ENCODE peak calls at places on chromosome 1, in six cellular contexts. D, Y, L, V, Q and T are unnamed samples.
A peak's percentile ranks its signal among the peaks of the same experiment; 100 is the strongest.

GRCh38 chr1:200072636-200073285 is 45.3 kb downstream of the NR5A2 start:
- DNase-seq in D (no peak), Y (no peak), L (no peak), V (no peak), Q (no peak), T (peak; percentile 8)

GRCh38 chr1:190416239-190416638 is 61.4 kb downstream of the BRINP3 start:
- DNase-seq in D (no peak), Y (peak; percentile 16), L (no peak), V (no peak), Q (no peak), T (no peak)

GRCh38 chr1:52553372-52554266 is 727 bp upstream of the TUT4 start:
- DNase-seq in D (peak; percentile 91), Y (peak; percentile 90), L (peak; percentile 86), V (peak; percentile 89), Q (peak; percentile 84), T (peak; percentile 88)

GRCh38 chr1:16478091-16478490 is 36.0 kb downstream of the RNU1-1 start:
- DNase-seq in D (no peak), Y (no peak), L (no peak), V (no peak), Q (no peak), T (no peak)

GRCh38 chr1:156616463-156616862 is 2.8 kb upstream of the HAPLN2 start:
- DNase-seq in D (no peak), Y (peak; percentile 11), L (peak; percentile 45), V (no peak), Q (no peak), T (peak; percentile 93)

GRCh38 chr1:230855886-230856285 is 12.4 kb downstream of the C1orf198 start:
- DNase-seq in D (no peak), Y (peak; percentile 40), L (peak; percentile 58), V (no peak), Q (no peak), T (no peak)

GRCh38 chr1:184755226-184756065 is 788 bp upstream of the EDEM3 start:
- DNase-seq in D (no peak), Y (no peak), L (no peak), V (no peak), Q (no peak), T (no peak)

GRCh38 chr1:224302947-224303346 is 27.0 kb downstream of the NVL start:
- DNase-seq in D (no peak), Y (no peak), L (peak; percentile 30), V (no peak), Q (no peak), T (no peak)

GRCh38 chr1:10459185-10459584 is 9.4 kb downstream of the CORT start:
- DNase-seq in D (no peak), Y (peak; percentile 73), L (peak; percentile 80), V (no peak), Q (no peak), T (peak; percentile 83)

GRCh38 chr1:61330571-61330970 is 248.2 kb downstream of the NFIA start:
- DNase-seq in D (no peak), Y (no peak), L (no peak), V (no peak), Q (no peak), T (no peak)

GRCh38 chr1:210437781-210438180 is 109.1 kb downstream of the HHAT start:
- DNase-seq in D (no peak), Y (no peak), L (peak; percentile 19), V (no peak), Q (no peak), T (peak; percentile 6)

GRCh38 chr1:70458120-70458519 is 47.1 kb downstream of the CTH start:
- DNase-seq in D (no peak), Y (no peak), L (no peak), V (no peak), Q (no peak), T (no peak)

GRCh38 chr1:89953072-89953626 is 41.8 kb upstream of the ZNF326 start:
- DNase-seq in D (peak; percentile 52), Y (peak; percentile 90), L (peak; percentile 92), V (no peak), Q (peak; percentile 67), T (peak; percentile 67)

GRCh38 chr1:156663178-156663577 is 14.0 kb downstream of the NES start:
- DNase-seq in D (no peak), Y (peak; percentile 71), L (peak; percentile 79), V (no peak), Q (peak; percentile 61), T (peak; percentile 68)

GRCh38 chr1:42817976-42818375 is 779 bp upstream of the SVBP start:
- DNase-seq in D (no peak), Y (no peak), L (no peak), V (no peak), Q (no peak), T (no peak)
- H3K9ac ChIP-seq in D (no peak overlapping the region), Y (no peak overlapping the region), L (no peak overlapping the region), V (no peak overlapping the region), Q (no peak overlapping the region), T (peak overlapping the region; percentile 80)

DNA sequence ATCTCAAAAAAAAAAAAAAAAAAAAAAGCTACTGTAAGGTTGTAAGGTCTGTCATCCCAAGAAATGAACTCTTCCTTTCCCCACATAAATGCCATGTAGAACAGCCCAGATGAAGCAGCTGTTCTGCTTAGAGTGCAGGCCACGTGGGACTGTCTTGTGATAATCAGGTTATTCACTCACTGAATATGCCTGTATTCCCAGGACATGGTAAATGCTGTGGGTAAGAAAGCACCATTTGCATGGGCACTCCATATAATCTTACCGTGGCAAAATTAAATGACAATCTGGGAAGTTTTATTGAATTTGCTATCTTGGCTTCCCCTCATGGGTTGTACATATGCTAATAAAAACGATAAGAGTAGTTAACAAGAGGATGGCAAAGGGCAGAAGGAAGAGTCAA is 13.8 kb downstream of the RGS5 start:
- DNase-seq in D (no peak), Y (no peak), L (no peak), V (no peak), Q (no peak), T (no peak)
- H2BK15ac ChIP-seq in D (no peak overlapping the region), Y (no peak overlapping the region), L (no peak overlapping the region), V (no peak overlapping the region), Q (no peak overlapping the region), T (no peak overlapping the region)

DNA sequence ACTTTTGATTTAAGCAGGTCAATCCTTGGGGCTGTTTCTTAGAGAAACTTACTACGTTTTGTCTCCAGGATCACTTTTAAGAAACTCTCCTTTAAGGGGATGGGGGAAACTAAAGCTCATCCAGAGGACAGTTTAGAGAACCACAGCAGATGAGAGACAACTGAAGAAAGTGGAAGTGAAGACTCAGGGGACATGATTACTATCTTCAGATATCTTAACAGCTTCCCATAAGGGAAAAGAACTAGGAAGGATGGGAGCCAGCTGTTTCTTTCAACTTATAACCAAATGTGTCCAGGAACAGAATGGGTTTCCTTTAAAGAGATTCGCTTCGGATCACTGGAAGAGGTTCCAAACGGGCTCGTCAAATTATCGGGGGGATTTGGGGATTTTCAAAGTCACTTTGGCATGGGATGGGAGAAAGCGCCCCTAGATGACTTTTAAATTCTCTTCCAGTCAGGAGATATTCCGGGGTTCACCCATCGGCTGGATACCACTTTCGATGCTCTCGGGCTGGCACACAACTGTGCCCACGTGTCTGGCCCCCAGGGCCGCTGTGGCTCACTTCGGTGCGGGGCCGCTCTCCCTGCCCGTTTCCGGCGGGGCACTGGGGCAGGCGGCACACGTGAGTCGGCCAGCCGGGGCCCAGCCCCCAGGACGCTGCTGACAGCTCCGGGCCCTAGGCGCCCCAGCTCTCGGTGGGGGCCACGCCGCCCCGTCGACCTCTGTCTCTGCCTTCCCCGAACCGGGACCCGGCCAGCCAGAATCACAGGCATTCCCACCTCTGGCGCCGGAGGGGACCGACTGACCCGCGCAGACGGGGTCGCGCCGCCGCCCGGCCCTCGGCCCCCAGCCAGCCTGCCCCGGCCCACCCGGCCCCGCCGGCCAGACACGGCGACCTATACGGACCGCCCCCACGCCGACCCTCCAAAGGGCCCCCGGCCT is 1.0 kb downstream of the SCMH1 start:
- DNase-seq in D (peak; percentile 76), Y (peak; percentile 51), L (peak; percentile 17), V (peak; percentile 37), Q (peak; percentile 61), T (peak; percentile 62)
- H2BK5ac ChIP-seq in D (no peak overlapping the region), Y (no peak overlapping the region), L (peak overlapping the region; percentile 43), V (peak overlapping the region; percentile 55), Q (no peak overlapping the region), T (peak overlapping the region; percentile 73)

DNA sequence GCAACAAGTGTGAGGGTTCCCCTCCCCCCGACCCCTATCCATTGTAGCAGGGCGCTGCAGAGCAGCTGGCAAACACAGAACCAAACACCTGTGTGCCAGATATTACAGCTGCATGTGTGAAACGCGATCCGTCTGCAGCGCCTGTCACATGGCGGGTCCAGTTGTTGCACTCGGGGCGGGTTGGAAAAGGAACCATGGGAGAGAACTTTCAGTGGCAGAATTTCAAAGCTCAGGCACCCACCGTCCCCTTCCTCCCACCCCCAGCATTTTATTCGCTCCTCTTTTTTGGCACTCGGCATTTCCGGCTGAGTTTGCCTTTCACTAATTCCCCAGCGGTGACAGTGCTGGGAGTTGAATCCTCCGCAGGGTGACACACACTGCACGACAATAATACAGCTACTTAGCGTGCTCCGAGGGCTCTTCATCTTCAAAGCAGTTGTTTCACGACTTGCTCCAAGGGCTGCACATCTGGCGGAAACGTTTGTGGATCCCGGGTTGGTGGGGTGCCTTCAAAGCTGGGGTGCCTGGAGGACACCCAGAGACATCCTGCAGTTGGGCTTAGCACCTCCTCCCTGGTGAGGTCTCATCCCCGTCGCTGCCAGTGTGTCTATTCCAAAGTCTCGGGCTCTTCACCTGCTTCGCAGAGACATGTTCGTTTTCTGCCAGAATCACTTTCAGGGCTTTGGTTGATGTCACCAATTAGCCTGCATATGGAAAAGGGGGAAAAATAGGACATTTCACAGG is 180.7 kb downstream of the ZBTB18 start:
- DNase-seq in D (no peak), Y (no peak), L (peak; percentile 28), V (no peak), Q (no peak), T (no peak)
- H3K9ac ChIP-seq in D (no peak overlapping the region), Y (no peak overlapping the region), L (no peak overlapping the region), V (no peak overlapping the region), Q (no peak overlapping the region), T (peak overlapping the region; percentile 34)

GRCh38 chr1:21941370-21941769 is 4.3 kb upstream of the HSPG2 start:
- DNase-seq in D (no peak), Y (no peak), L (no peak), V (no peak), Q (no peak), T (no peak)
- H2BK15ac ChIP-seq in D (no peak overlapping the region), Y (no peak overlapping the region), L (peak overlapping the region; percentile 13), V (no peak overlapping the region), Q (no peak overlapping the region), T (no peak overlapping the region)

GRCh38 chr1:7539772-7540175 is 231.3 kb upstream of the VAMP3 start:
- DNase-seq in D (peak; percentile 90), Y (peak; percentile 95), L (peak; percentile 40), V (peak; percentile 46), Q (peak; percentile 90), T (no peak)

GRCh38 chr1:7536891-7537591 is 234.1 kb upstream of the VAMP3 start:
- DNase-seq in D (no peak), Y (peak; percentile 23), L (no peak), V (no peak), Q (peak; percentile 52), T (no peak)

GRCh38 chr1:7538849-7539771 is 232.0 kb upstream of the VAMP3 start:
- DNase-seq in D (no peak), Y (peak; percentile 31), L (no peak), V (no peak), Q (no peak), T (peak; percentile 61)

GRCh38 chr1:7535934-7536878 is 234.9 kb upstream of the VAMP3 start:
- DNase-seq in D (peak; percentile 62), Y (peak; percentile 41), L (no peak), V (no peak), Q (peak; percentile 80), T (no peak)

GRCh38 chr1:7538033-7538432 is 233.1 kb upstream of the VAMP3 start:
- DNase-seq in D (no peak), Y (peak; percentile 83), L (peak; percentile 90), V (no peak), Q (no peak), T (peak; percentile 83)
- H2BK5ac ChIP-seq in D (no peak overlapping the region), Y (no peak overlapping the region), L (no peak overlapping the region), V (no peak overlapping the region), Q (no peak overlapping the region), T (no peak overlapping the region)